ENCODE peak calls at places on chromosomes 5 and 9, in six cellular contexts. One of them, this sample, is unnamed.

GRCh38 chr9:93216072-93216364 is 32.1 kb downstream of the WNK2 start:
- DNase-seq in neuronal stem cell: no peak
- DNase-seq in mesenchymal stem cell: no peak
- DNase-seq in H1: no peak
- DNase-seq in H9: no peak
- DNase-seq in IMR-90: no peak
- DNase-seq in this sample: no peak

GRCh38 chr5:15691536-15691935 is 191.6 kb downstream of the FBXL7 start:
- DNase-seq in neuronal stem cell: no peak
- DNase-seq in mesenchymal stem cell: no peak
- DNase-seq in H1: no peak
- DNase-seq in H9: no peak
- DNase-seq in IMR-90: peak; percentile 60
- DNase-seq in this sample: no peak

GRCh38 chr9:122900791-122901190 is 4.4 kb downstream of the RC3H2 start:
- DNase-seq in neuronal stem cell: no peak
- DNase-seq in mesenchymal stem cell: peak; percentile 34
- DNase-seq in H1: no peak
- DNase-seq in H9: no peak
- DNase-seq in IMR-90: peak; percentile 43
- DNase-seq in this sample: no peak

GRCh38 chr5:156755421-156756087 is 94.5 kb upstream of the PPP1R2B start:
- DNase-seq in neuronal stem cell: no peak
- DNase-seq in mesenchymal stem cell: no peak
- DNase-seq in H1: no peak
- DNase-seq in H9: no peak
- DNase-seq in IMR-90: peak; percentile 24
- DNase-seq in this sample: peak; percentile 46

GRCh38 chr9:95008151-95008771 is 281.8 kb downstream of the AOPEP start:
- DNase-seq in neuronal stem cell: no peak
- DNase-seq in mesenchymal stem cell: no peak
- DNase-seq in H1: no peak
- DNase-seq in H9: no peak
- DNase-seq in IMR-90: no peak
- DNase-seq in this sample: peak; percentile 23

GRCh38 chr5:92805446-92805845 is 775.6 kb downstream of the NR2F1-AS1 start:
- DNase-seq in neuronal stem cell: no peak
- DNase-seq in mesenchymal stem cell: no peak
- DNase-seq in H1: no peak
- DNase-seq in H9: no peak
- DNase-seq in IMR-90: no peak
- DNase-seq in this sample: no peak

GRCh38 chr5:138792181-138792808 is 39.1 kb downstream of the CTNNA1 start:
- DNase-seq in neuronal stem cell: no peak
- DNase-seq in mesenchymal stem cell: no peak
- DNase-seq in H1: no peak
- DNase-seq in H9: no peak
- DNase-seq in IMR-90: no peak
- DNase-seq in this sample: no peak

GRCh38 chr9:17509151-17509550 is 69.7 kb upstream of the SH3GL2 start:
- DNase-seq in neuronal stem cell: no peak
- DNase-seq in mesenchymal stem cell: no peak
- DNase-seq in H1: no peak
- DNase-seq in H9: no peak
- DNase-seq in IMR-90: no peak
- DNase-seq in this sample: no peak

GRCh38 chr9:6873862-6874261 is 116.1 kb downstream of the KDM4C start:
- DNase-seq in neuronal stem cell: no peak
- DNase-seq in mesenchymal stem cell: peak; percentile 2
- DNase-seq in H1: no peak
- DNase-seq in H9: no peak
- DNase-seq in IMR-90: peak; percentile 56
- DNase-seq in this sample: no peak

GRCh38 chr5:77428033-77428432 is 64.1 kb downstream of the WDR41 start:
- DNase-seq in neuronal stem cell: no peak
- DNase-seq in mesenchymal stem cell: no peak
- DNase-seq in H1: no peak
- DNase-seq in H9: no peak
- DNase-seq in IMR-90: no peak
- DNase-seq in this sample: no peak

GRCh38 chr5:126031989-126032716 is 391.1 kb upstream of the GRAMD2B start:
- DNase-seq in neuronal stem cell: no peak
- DNase-seq in mesenchymal stem cell: no peak
- DNase-seq in H1: no peak
- DNase-seq in H9: no peak
- DNase-seq in IMR-90: peak; percentile 35
- DNase-seq in this sample: no peak

GRCh38 chr9:134339183-134339806 is 13.0 kb downstream of the RXRA start:
- DNase-seq in neuronal stem cell: no peak
- DNase-seq in mesenchymal stem cell: no peak
- DNase-seq in H1: no peak
- DNase-seq in H9: no peak
- DNase-seq in IMR-90: peak; percentile 59
- DNase-seq in this sample: no peak

GRCh38 chr9:134337469-134337868 is 11.2 kb downstream of the RXRA start:
- DNase-seq in neuronal stem cell: no peak
- DNase-seq in mesenchymal stem cell: no peak
- DNase-seq in H1: no peak
- DNase-seq in H9: no peak
- DNase-seq in IMR-90: no peak
- DNase-seq in this sample: no peak

GRCh38 chr9:134340475-134341186 is 14.4 kb downstream of the RXRA start:
- DNase-seq in neuronal stem cell: no peak
- DNase-seq in mesenchymal stem cell: no peak
- DNase-seq in H1: no peak
- DNase-seq in H9: no peak
- DNase-seq in IMR-90: no peak
- DNase-seq in this sample: no peak

GRCh38 chr9:134336924-134337323 is 10.7 kb downstream of the RXRA start:
- DNase-seq in neuronal stem cell: no peak
- DNase-seq in mesenchymal stem cell: no peak
- DNase-seq in H1: no peak
- DNase-seq in H9: no peak
- DNase-seq in IMR-90: no peak
- DNase-seq in this sample: no peak

DNA sequence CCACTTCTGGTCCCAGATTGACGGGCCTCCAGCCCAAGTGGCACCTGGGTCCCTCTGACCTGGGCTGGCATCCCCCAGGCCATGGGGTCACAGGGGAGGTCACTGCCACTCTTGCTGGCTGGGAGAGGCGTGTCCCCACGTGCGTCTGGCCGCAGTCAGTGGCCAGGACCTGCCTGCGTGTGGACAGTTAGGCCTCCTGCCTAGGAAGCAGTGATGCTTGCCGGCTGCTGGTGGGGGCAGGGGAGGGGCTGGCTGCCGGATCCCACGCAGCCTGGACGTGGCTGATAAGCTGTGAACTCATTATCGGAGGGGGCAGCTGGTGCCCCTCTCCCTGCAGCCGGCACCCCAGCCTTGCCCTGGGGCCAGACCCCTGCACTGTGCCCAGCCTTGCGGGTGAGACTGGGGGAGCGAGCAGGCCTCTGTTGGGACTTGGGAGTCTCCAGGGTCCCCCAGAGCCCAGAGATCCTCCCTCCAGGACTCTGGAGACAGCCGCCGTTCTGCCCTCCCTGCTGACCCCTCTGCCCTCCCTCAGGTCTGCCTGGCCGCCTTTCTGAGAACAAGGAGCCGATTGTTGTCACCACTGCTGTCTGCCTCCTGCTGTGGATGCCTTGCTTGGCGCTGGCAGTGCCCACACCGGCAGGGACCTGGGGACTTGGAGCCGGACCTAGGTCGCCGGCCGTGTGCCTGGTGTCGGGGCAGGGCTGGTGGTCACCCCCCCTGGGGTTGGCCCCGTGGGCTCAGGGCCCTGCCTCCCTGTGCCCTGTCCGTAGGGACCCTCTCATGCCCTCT is 12.3 kb downstream of the RXRA start:
- DNase-seq in neuronal stem cell: no peak
- DNase-seq in mesenchymal stem cell: no peak
- DNase-seq in H1: no peak
- DNase-seq in H9: no peak
- DNase-seq in IMR-90: no peak
- DNase-seq in this sample: no peak
- H2BK15ac ChIP-seq in neuronal stem cell: no peak overlapping the region
- H2BK15ac ChIP-seq in mesenchymal stem cell: no peak overlapping the region
- H2BK15ac ChIP-seq in H1: no peak overlapping the region
- H2BK15ac ChIP-seq in H9: no peak overlapping the region
- H2BK15ac ChIP-seq in IMR-90: no peak overlapping the region
- H2BK15ac ChIP-seq in this sample: no peak overlapping the region

DNA sequence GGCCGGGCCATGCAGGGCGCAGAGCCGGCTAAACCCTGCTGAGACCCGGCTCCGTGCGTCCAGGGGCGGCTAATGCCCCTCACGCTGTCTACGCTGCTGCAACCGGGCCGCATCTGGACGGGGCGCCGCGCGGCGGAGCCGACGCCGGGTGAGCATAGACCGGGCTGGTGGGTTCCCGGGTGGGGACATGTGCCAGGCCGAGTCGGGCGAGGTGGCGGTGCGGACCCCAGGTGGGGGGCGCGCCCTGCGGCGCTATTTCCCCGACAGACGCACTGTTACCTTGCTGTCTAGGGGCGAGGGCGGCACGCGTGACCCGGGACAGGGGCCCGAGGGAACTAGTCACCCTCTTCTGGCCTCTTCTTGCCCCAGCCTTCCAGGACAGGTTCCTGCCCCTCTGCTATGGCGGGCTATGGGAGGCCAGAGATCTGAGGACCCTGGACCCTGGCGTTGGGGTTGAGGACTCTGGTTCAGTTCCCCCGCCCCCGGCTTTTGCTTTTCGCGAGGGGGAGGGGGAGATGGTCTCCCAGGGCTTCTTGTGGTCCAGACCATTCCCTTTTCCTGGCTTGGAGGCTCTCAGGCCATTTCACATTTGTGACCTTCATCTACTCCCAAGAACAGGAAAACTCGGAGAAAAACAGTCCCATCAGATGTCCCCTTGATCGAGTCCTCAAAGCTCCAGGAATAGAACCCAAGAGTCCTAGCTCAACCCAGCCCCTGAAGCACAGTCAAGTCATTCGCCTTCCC is 536 bp downstream of the SLC27A4 start:
- DNase-seq in neuronal stem cell: no peak
- DNase-seq in mesenchymal stem cell: no peak
- DNase-seq in H1: peak; percentile 77
- DNase-seq in H9: peak; percentile 41
- DNase-seq in IMR-90: no peak
- DNase-seq in this sample: peak; percentile 51
- H4K8ac ChIP-seq in neuronal stem cell: no peak overlapping the region
- H4K8ac ChIP-seq in mesenchymal stem cell: peak overlapping the region; percentile 35
- H4K8ac ChIP-seq in H1: peak overlapping the region; percentile 72
- H4K8ac ChIP-seq in H9: no peak overlapping the region
- H4K8ac ChIP-seq in IMR-90: no peak overlapping the region
- H4K8ac ChIP-seq in this sample: no peak overlapping the region

GRCh38 chr5:74240783-74241750 is 399.5 kb downstream of the ENC1 start:
- DNase-seq in neuronal stem cell: no peak
- DNase-seq in mesenchymal stem cell: peak; percentile 45
- DNase-seq in H1: no peak
- DNase-seq in H9: no peak
- DNase-seq in IMR-90: no peak
- DNase-seq in this sample: peak; percentile 42

GRCh38 chr5:74239268-74239667 is 401.3 kb downstream of the ENC1 start:
- DNase-seq in neuronal stem cell: no peak
- DNase-seq in mesenchymal stem cell: no peak
- DNase-seq in H1: no peak
- DNase-seq in H9: no peak
- DNase-seq in IMR-90: no peak
- DNase-seq in this sample: no peak

GRCh38 chr5:74242516-74242915 is 398.0 kb downstream of the ENC1 start:
- DNase-seq in neuronal stem cell: no peak
- DNase-seq in mesenchymal stem cell: no peak
- DNase-seq in H1: no peak
- DNase-seq in H9: no peak
- DNase-seq in IMR-90: no peak
- DNase-seq in this sample: no peak

GRCh38 chr5:74241751-74242140 is 398.8 kb downstream of the ENC1 start:
- DNase-seq in neuronal stem cell: no peak
- DNase-seq in mesenchymal stem cell: no peak
- DNase-seq in H1: no peak
- DNase-seq in H9: peak; percentile 41
- DNase-seq in IMR-90: peak; percentile 34
- DNase-seq in this sample: peak; percentile 90

DNA sequence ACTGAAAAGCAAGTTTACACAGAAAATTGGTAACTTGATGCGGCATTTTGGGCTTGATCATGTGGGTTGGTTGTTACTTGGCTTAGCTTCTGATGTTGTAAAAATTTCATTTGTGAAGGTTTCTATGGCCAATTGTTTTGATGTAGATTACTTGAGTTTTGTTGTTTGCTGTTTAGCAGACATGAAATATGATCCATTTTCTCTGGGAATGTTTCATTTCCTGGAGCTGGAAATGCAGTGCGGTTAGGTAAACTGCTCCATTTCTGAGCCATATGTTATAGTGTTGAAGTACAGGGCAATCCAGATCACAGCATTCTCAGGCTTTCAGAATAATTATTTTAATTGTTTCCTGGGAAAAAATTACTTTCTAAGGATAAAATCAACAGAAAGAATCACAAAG is 396.9 kb downstream of the ENC1 start:
- DNase-seq in neuronal stem cell: no peak
- DNase-seq in mesenchymal stem cell: no peak
- DNase-seq in H1: no peak
- DNase-seq in H9: no peak
- DNase-seq in IMR-90: no peak
- DNase-seq in this sample: no peak
- H3K4me2 ChIP-seq in neuronal stem cell: no peak overlapping the region
- H3K4me2 ChIP-seq in mesenchymal stem cell: no peak overlapping the region
- H3K4me2 ChIP-seq in H1: no peak overlapping the region
- H3K4me2 ChIP-seq in H9: no peak overlapping the region
- H3K4me2 ChIP-seq in IMR-90: no peak overlapping the region
- H3K4me2 ChIP-seq in this sample: no peak overlapping the region

GRCh38 chr9:88835772-88836171 is 155.5 kb upstream of the S1PR3 start:
- DNase-seq in neuronal stem cell: no peak
- DNase-seq in mesenchymal stem cell: no peak
- DNase-seq in H1: no peak
- DNase-seq in H9: no peak
- DNase-seq in IMR-90: no peak
- DNase-seq in this sample: no peak

GRCh38 chr9:88837731-88838130 is 153.5 kb upstream of the S1PR3 start:
- DNase-seq in neuronal stem cell: no peak
- DNase-seq in mesenchymal stem cell: no peak
- DNase-seq in H1: no peak
- DNase-seq in H9: no peak
- DNase-seq in IMR-90: peak; percentile 39
- DNase-seq in this sample: no peak

GRCh38 chr9:88831783-88832407 is 159.4 kb upstream of the S1PR3 start:
- DNase-seq in neuronal stem cell: no peak
- DNase-seq in mesenchymal stem cell: no peak
- DNase-seq in H1: no peak
- DNase-seq in H9: no peak
- DNase-seq in IMR-90: no peak
- DNase-seq in this sample: peak; percentile 74

GRCh38 chr9:88833946-88834345 is 157.3 kb upstream of the S1PR3 start:
- DNase-seq in neuronal stem cell: no peak
- DNase-seq in mesenchymal stem cell: no peak
- DNase-seq in H1: no peak
- DNase-seq in H9: no peak
- DNase-seq in IMR-90: no peak
- DNase-seq in this sample: no peak

DNA sequence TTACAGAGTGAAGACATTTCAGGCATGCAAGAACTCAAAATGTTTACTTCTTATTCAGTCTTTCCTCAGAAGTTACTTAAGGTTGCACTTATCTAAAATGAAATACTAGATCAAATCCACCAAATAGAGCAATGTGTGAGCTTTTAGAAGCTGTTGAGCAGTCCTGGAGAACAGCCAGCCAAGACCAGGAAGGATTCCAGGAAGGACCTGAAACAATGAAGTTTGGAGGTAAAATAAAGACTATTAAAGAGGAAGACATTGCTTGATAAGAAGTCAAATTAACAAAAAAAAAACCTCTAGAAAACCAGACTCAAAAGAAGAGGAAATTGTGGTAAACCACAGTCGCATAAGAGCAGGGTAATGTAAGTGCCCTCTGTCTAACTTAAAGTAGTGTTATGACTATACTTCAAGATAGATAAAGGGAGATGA is 156.2 kb upstream of the S1PR3 start:
- DNase-seq in neuronal stem cell: no peak
- DNase-seq in mesenchymal stem cell: peak; percentile 81
- DNase-seq in H1: no peak
- DNase-seq in H9: no peak
- DNase-seq in IMR-90: peak; percentile 79
- DNase-seq in this sample: no peak
- H2BK15ac ChIP-seq in neuronal stem cell: no peak overlapping the region
- H2BK15ac ChIP-seq in mesenchymal stem cell: no peak overlapping the region
- H2BK15ac ChIP-seq in H1: no peak overlapping the region
- H2BK15ac ChIP-seq in H9: no peak overlapping the region
- H2BK15ac ChIP-seq in IMR-90: no peak overlapping the region
- H2BK15ac ChIP-seq in this sample: no peak overlapping the region